ENCODE peak calls at places on chromosome 6, in six cellular contexts. X, M, Y, A, L and N are unnamed samples.

GRCh38 chr6:69308584-69308983 is 488.2 kb downstream of the LMBRD1 start:
- DNase-seq in X (no peak), M (no peak), Y (no peak), A (no peak), L (no peak), N (no peak)

GRCh38 chr6:170344631-170345576 is 38.3 kb downstream of the FAM120B start:
- DNase-seq in X (no peak), M (no peak), Y (peak; percentile 58), A (no peak), L (peak; percentile 19), N (peak; percentile 93)

GRCh38 chr6:86756623-86757246 is 180.6 kb upstream of the HTR1E start:
- DNase-seq in X (no peak), M (no peak), Y (no peak), A (no peak), L (no peak), N (no peak)

GRCh38 chr6:47669684-47670515 is 28.5 kb upstream of the ADGRF4 start:
- DNase-seq in X (no peak), M (peak; percentile 18), Y (peak; percentile 63), A (no peak), L (no peak), N (no peak)

GRCh38 chr6:142945071-142945445 is at the start of gene HIVEP2:
- DNase-seq in X (peak; percentile 87), M (peak; percentile 9), Y (peak; percentile 82), A (peak; percentile 82), L (peak; percentile 72), N (no peak)

GRCh38 chr6:139425780-139426179 is 51.3 kb upstream of the CITED2 start:
- DNase-seq in X (no peak), M (no peak), Y (peak; percentile 32), A (no peak), L (no peak), N (no peak)

GRCh38 chr6:126631343-126631742 is 291.4 kb downstream of the CENPW start:
- DNase-seq in X (no peak), M (no peak), Y (no peak), A (no peak), L (no peak), N (no peak)

GRCh38 chr6:167341665-167342655 is 17.1 kb downstream of the TTLL2 start:
- DNase-seq in X (no peak), M (peak; percentile 61), Y (no peak), A (no peak), L (peak; percentile 1), N (no peak)

GRCh38 chr6:43052842-43053544 is 658 bp downstream of the CUL7 start:
- DNase-seq in X (no peak), M (peak; percentile 6), Y (peak; percentile 12), A (peak; percentile 24), L (no peak), N (no peak)

GRCh38 chr6:25280617-25280990 is 1.4 kb downstream of the CARMIL1 start:
- DNase-seq in X (no peak), M (no peak), Y (no peak), A (peak; percentile 23), L (no peak), N (no peak)

GRCh38 chr6:150142657-150143501 is at the start of gene PPP1R14C:
- DNase-seq in X (no peak), M (peak; percentile 44), Y (peak; percentile 23), A (no peak), L (peak; percentile 52), N (no peak)

GRCh38 chr6:30897882-30898281 is 10.1 kb upstream of the GTF2H4 start:
- DNase-seq in X (no peak), M (no peak), Y (no peak), A (no peak), L (no peak), N (no peak)

GRCh38 chr6:158459726-158460125 is 100.2 kb upstream of the TMEM181 start:
- DNase-seq in X (no peak), M (no peak), Y (no peak), A (no peak), L (no peak), N (peak; percentile 73)

GRCh38 chr6:169997187-169997929 is 245.9 kb downstream of the ERMARD start:
- DNase-seq in X (no peak), M (no peak), Y (no peak), A (no peak), L (no peak), N (no peak)

GRCh38 chr6:126027601-126028000 is 41.3 kb downstream of the TRMT11 start:
- DNase-seq in X (no peak), M (no peak), Y (peak; percentile 53), A (no peak), L (no peak), N (no peak)